ENCODE peak calls at places on chromosomes 6 and 20, in eight cellular contexts. P, X, Q, N, V, K, R and D are unnamed samples.

GRCh38 chr6:131116755-131117360 is 18.4 kb upstream of the AKAP7 start:
- DNase-seq in Q (peak), P (no peak), V (peak), R (peak), K (no peak), X (no peak), N (no peak), D (peak)

GRCh38 chr6:111076024-111076680 is 11.2 kb upstream of the SLC16A10 start:
- DNase-seq in P (no peak), X (no peak), N (no peak), R (peak), K (no peak), Q (peak), V (no peak), D (no peak)

GRCh38 chr20:1855113-1855512 is 40.1 kb upstream of the SIRPA start:
- DNase-seq in P (no peak), K (no peak), Q (no peak), X (no peak), N (no peak), V (no peak), R (no peak), D (no peak)

GRCh38 chr20:17710379-17711305 is 10.9 kb downstream of the BANF2 start:
- DNase-seq in N (no peak), R (peak), P (no peak), K (no peak), V (no peak), Q (no peak), X (no peak), D (no peak)

GRCh38 chr6:18861182-18861581 is 474.0 kb downstream of the RNF144B start:
- DNase-seq in R (no peak), V (no peak), K (no peak), P (no peak), Q (no peak), N (no peak), X (no peak), D (no peak)

GRCh38 chr6:136775081-136775480 is 17.2 kb downstream of the MAP3K5 start:
- DNase-seq in X (no peak), R (no peak), V (no peak), K (no peak), Q (no peak), P (no peak), N (no peak), D (no peak)

GRCh38 chr6:26365633-26365995 is 616 bp downstream of the BTN3A2 start:
- DNase-seq in K (no peak), P (no peak), N (no peak), X (no peak), V (no peak), R (no peak), Q (no peak), D (no peak)

GRCh38 chr6:31879901-31880300 is 1.1 kb upstream of the SLC44A4 start:
- DNase-seq in X (no peak), R (no peak), V (no peak), K (no peak), Q (no peak), N (no peak), P (no peak), D (no peak)

GRCh38 chr20:53565254-53565653 is 28.4 kb downstream of the ZNF217 start:
- DNase-seq in V (no peak), K (no peak), P (no peak), N (no peak), Q (no peak), R (no peak), X (no peak), D (no peak)

GRCh38 chr6:166619912-166620311 is 7.1 kb downstream of the RPS6KA2 start:
- DNase-seq in X (no peak), Q (peak), V (no peak), N (no peak), P (peak), K (no peak), R (peak), D (no peak)

GRCh38 chr20:38935967-38936407 is 9.8 kb downstream of the FAM83D start:
- DNase-seq in P (no peak), K (no peak), X (no peak), Q (no peak), R (no peak), V (no peak), N (no peak), D (no peak)

GRCh38 chr6:38194589-38194988 is 375.1 kb downstream of the ZFAND3 start:
- DNase-seq in V (no peak), P (no peak), N (no peak), X (no peak), R (no peak), Q (no peak), K (no peak), D (no peak)

GRCh38 chr6:143821359-143821758 is 21.8 kb upstream of the LTV1 start:
- DNase-seq in P (no peak), R (no peak), V (no peak), X (no peak), Q (no peak), N (no peak), K (no peak), D (no peak)

GRCh38 chr20:62014889-62015375 is 50.7 kb downstream of the TAF4 start:
- DNase-seq in V (no peak), R (no peak), P (no peak), X (no peak), N (no peak), Q (no peak), K (no peak), D (no peak)
- TF ChIP-seq CTCF in V (no peak), R (no peak), P (no peak), X (no peak), N (no peak), Q (no peak), K (no peak), D (no peak)

DNA sequence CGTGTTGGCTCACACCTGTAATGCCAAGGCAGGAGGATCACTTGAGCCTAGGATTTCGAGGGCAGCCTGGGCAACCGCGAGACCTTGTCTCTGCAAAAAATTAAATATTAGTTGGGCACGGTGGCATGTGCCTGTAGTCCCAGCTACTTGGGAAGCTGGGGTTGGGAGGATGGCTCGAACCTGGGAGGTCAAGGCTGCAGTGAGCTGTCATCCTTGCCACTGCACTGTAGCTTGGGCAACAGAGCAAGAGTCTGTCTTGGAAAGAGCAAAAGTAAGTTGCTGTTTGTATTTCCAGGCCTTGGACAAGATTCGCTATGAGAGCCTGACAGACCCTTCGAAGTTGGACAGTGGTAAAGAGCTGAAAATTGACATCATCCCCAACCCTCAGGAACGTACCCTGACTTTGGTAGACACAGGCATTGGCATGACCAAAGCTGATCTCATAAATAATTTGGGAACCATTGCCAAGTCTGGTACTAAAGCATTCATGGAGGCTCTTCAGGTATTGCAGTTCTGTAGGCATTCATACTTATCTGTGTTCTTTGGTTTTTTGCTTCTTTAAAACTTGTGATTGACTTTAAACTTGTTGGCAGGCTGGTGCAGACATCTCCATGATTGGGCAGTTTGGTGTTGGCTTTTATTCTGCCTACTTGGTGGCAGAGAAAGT is 2.3 kb downstream of the HSP90AB1 start:
- DNase-seq in P (no peak), X (no peak), N (no peak), R (no peak), V (no peak), Q (no peak), K (no peak), D (no peak)
- H3K4me3 ChIP-seq in P (peak), X (peak), N (peak), R (peak), V (peak), Q (peak), K (no peak), D (peak)

GRCh38 chr6:41939091-41939847 is 2.3 kb downstream of the CCND3 start:
- DNase-seq in Q (peak), P (no peak), K (no peak), V (no peak), N (peak), R (peak), X (no peak), D (no peak)

GRCh38 chr6:41941280-41942044 is at the start of gene CCND3:
- DNase-seq in K (peak), P (peak), Q (peak), N (peak), R (no peak), V (peak), X (peak), D (peak)

GRCh38 chr6:41939848-41940758 is 1.5 kb downstream of the CCND3 start:
- DNase-seq in P (no peak), Q (no peak), K (no peak), X (no peak), R (peak), N (no peak), V (no peak), D (peak)

GRCh38 chr6:41942045-41942851 is 640 bp upstream of the CCND3 start:
- DNase-seq in X (no peak), P (no peak), N (no peak), R (peak), Q (peak), K (no peak), V (no peak), D (no peak)

GRCh38 chr6:41940759-41941279 is 789 bp downstream of the CCND3 start:
- DNase-seq in K (peak), R (no peak), Q (no peak), V (peak), X (peak), N (peak), P (no peak), D (peak)
- TF ChIP-seq CTCF in K (no peak), R (no peak), Q (no peak), V (no peak), X (no peak), N (no peak), P (no peak), D (no peak)

DNA sequence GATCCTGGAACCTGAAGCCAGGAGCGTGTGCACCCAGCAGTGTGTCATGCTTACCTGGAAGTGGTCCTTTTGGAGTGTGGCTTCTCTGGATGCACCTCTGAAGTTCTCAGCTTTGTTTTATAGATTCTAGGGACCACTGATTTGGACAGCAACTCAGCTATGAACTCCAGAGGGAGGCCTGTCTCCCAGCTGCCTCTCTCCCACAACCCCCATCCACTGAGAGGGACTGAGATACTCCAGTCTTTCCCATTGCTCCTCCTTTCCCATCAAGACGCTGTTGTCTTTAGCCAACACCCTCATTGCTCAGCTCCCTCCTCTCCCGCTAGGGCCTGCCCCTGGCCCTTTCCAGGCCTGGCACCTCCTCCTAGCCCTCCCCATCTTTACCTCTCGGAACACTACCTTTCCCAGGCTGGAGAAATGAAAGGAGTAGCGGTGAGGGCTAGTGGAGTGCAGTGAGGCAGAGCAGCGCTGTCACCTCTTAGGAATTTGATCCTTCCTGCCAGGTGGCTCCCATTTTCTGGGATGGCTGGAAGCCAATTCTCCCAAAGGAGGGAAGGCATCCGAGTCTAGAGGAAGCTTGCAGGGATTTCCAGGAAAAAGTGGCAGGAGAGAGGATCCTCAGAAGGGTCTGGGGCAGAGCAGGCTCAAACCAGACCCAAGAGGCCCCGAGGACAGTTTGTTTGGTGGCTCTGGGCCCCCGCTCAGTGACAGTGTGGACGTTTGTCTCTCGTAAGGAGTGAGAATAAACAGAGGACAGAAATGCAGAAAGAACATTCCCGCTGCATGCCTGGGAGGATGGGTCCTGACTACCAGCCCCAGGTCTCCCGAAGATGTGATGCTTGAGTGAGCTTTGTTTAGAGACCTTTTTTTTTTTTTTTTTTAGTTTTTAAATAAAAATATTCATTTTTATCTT is at the start of gene LRRN4:
- DNase-seq in N (peak), V (no peak), X (no peak), R (peak), K (no peak), Q (no peak), P (no peak), D (no peak)
- H3K4me3 ChIP-seq in N (peak), V (no peak), X (no peak), R (no peak), K (no peak), Q (no peak), P (no peak), D (no peak)

DNA sequence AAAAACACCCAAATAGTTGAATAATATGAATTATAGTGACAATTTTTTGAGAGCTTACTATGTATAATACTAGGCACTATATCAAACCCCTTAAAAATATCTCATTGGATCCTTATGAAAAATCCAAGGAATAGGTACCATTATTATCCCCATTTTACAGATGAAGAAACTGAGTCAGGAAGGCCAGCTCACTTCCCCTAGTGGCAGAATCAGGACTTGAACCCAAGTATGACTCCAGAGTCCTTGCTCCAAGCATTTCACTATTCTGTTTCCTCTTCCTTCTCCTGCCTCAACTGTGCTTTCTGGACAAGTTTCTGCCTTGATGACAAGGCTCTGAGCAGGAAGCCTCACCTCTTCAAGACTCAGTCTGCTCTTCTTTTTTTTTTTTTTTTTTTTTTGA is 10.8 kb upstream of the PARD6B start:
- DNase-seq in Q (no peak), V (no peak), K (no peak), X (no peak), R (no peak), P (no peak), N (no peak), D (no peak)
- TF ChIP-seq CTCF in Q (no peak), V (no peak), K (no peak), X (no peak), R (peak), P (no peak), N (no peak), D (no peak)

GRCh38 chr6:70415247-70415646 is 1.9 kb downstream of the FAM135A start:
- DNase-seq in V (no peak), R (no peak), N (no peak), P (no peak), K (no peak), Q (no peak), X (no peak), D (peak)

GRCh38 chr6:70415660-70416059 is 2.4 kb downstream of the FAM135A start:
- DNase-seq in R (no peak), K (no peak), P (no peak), V (no peak), Q (no peak), X (no peak), N (no peak), D (no peak)

GRCh38 chr6:70413829-70414494 is 654 bp downstream of the FAM135A start:
- DNase-seq in R (no peak), K (no peak), N (no peak), Q (no peak), X (no peak), V (peak), P (no peak), D (peak)

GRCh38 chr6:70413114-70413828 is at the start of gene FAM135A:
- DNase-seq in R (peak), V (peak), N (peak), K (peak), X (peak), P (peak), Q (peak), D (peak)

DNA sequence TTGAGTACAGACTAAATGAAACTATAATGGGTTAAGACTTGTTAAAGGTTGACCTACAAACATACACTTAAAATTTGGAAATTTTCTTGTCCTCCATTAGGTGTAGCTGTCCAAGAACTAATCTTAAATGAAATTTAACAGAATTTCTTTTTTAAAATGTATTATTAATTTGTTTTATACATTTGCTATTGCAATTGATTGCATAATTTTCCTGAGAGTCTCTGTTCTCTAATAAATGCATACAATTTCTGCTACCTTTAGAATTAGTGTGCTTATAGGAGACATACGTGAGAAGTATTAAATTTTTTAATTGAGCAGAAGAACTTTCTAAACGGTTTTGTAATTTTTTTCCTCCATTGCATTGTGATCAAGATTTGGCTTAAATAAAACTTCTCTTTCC is 1.5 kb downstream of the FAM135A start:
- DNase-seq in V (no peak), K (no peak), Q (no peak), R (no peak), N (no peak), P (no peak), X (no peak), D (no peak)
- H3K4me3 ChIP-seq in V (peak), K (no peak), Q (peak), R (no peak), N (peak), P (no peak), X (peak), D (peak)